ENCODE peak calls at places on chromosomes 12 and 14, in ten cellular contexts. G, X, N, U, S, C, D, V, M and A are unnamed samples.
A peak's percentile ranks its signal among the peaks of the same experiment; 100 is the strongest.

GRCh38 chr12:1885082-1885596 is 33.3 kb downstream of the CACNA2D4 start:
- DNase-seq in G (no peak), X (peak; percentile 24), N (no peak), U (no peak), S (no peak), C (no peak), D (no peak), V (no peak), M (no peak), A (no peak)

GRCh38 chr12:90262261-90262660 is 553.6 kb upstream of the ATP2B1 start:
- DNase-seq in G (no peak), X (no peak), N (no peak), U (no peak), S (no peak), C (no peak), D (peak; percentile 16), V (no peak), M (no peak), A (no peak)

GRCh38 chr12:12070674-12071661 is at the start of gene BCL2L14:
- DNase-seq in G (no peak), X (no peak), N (no peak), U (no peak), S (no peak), C (no peak), D (no peak), V (peak; percentile 26), M (no peak), A (no peak)

GRCh38 chr14:95361373-95362179 is 41.9 kb upstream of the CLMN start:
- DNase-seq in G (no peak), X (peak; percentile 58), N (peak; percentile 54), U (peak; percentile 60), S (peak; percentile 30), C (no peak), D (no peak), V (peak; percentile 66), M (peak; percentile 13), A (peak; percentile 61)

GRCh38 chr14:88248606-88249005 is 74.5 kb downstream of the KCNK10 start:
- DNase-seq in G (no peak), X (no peak), N (no peak), U (no peak), S (no peak), C (no peak), D (no peak), V (no peak), M (no peak), A (no peak)

GRCh38 chr14:53193193-53193592 is 40.1 kb upstream of the DDHD1 start:
- DNase-seq in G (no peak), X (no peak), N (no peak), U (no peak), S (no peak), C (no peak), D (no peak), V (no peak), M (no peak), A (no peak)

GRCh38 chr12:57096099-57096572 is 7.2 kb downstream of the NAB2 start:
- DNase-seq in G (no peak), X (peak; percentile 46), N (no peak), U (no peak), S (no peak), C (no peak), D (no peak), V (no peak), M (no peak), A (no peak)

GRCh38 chr14:75283884-75284563 is 5.4 kb downstream of the FOS start:
- DNase-seq in G (no peak), X (no peak), N (no peak), U (no peak), S (no peak), C (no peak), D (no peak), V (peak; percentile 34), M (no peak), A (no peak)

GRCh38 chr14:34348592-34348991 is 113.4 kb downstream of the SPTSSA start:
- DNase-seq in G (no peak), X (no peak), N (no peak), U (no peak), S (no peak), C (no peak), D (no peak), V (no peak), M (no peak), A (no peak)

GRCh38 chr12:92403210-92404175 is 257.8 kb upstream of the BTG1 start:
- DNase-seq in G (no peak), X (no peak), N (no peak), U (no peak), S (no peak), C (no peak), D (no peak), V (no peak), M (no peak), A (no peak)

GRCh38 chr12:43578782-43579181 is 26.8 kb upstream of the ADAMTS20 start:
- DNase-seq in G (no peak), X (no peak), N (no peak), U (no peak), S (no peak), C (no peak), D (no peak), V (no peak), M (no peak), A (no peak)

GRCh38 chr14:89564291-89564957 is 147.4 kb upstream of the FOXN3 start:
- DNase-seq in G (no peak), X (no peak), N (no peak), U (no peak), S (no peak), C (no peak), D (no peak), V (no peak), M (no peak), A (no peak)

GRCh38 chr12:132306885-132307191 is 22.6 kb downstream of the GALNT9 start:
- DNase-seq in G (no peak), X (no peak), N (no peak), U (no peak), S (no peak), C (no peak), D (no peak), V (no peak), M (no peak), A (no peak)

GRCh38 chr12:85865905-85866304 is 8.2 kb upstream of the NTS start:
- DNase-seq in G (no peak), X (no peak), N (peak; percentile 58), U (peak; percentile 46), S (no peak), C (no peak), D (peak; percentile 31), V (no peak), M (no peak), A (no peak)

GRCh38 chr12:129305851-129306250 is 452.6 kb downstream of the GLT1D1 start:
- DNase-seq in G (no peak), X (no peak), N (no peak), U (no peak), S (no peak), C (no peak), D (no peak), V (no peak), M (no peak), A (no peak)

GRCh38 chr14:52043690-52044089 is 25.2 kb downstream of the NID2 start:
- DNase-seq in G (peak; percentile 2), X (no peak), N (no peak), U (peak; percentile 71), S (no peak), C (peak; percentile 51), D (no peak), V (peak; percentile 51), M (no peak), A (peak; percentile 26)

GRCh38 chr12:55797068-55797467 is 20.5 kb downstream of the SARNP start:
- DNase-seq in G (no peak), X (no peak), N (peak; percentile 68), U (peak; percentile 78), S (peak; percentile 33), C (peak; percentile 13), D (peak; percentile 19), V (no peak), M (no peak), A (no peak)

GRCh38 chr14:99659333-99659741 is 14.4 kb downstream of the HHIPL1 start:
- DNase-seq in G (no peak), X (no peak), N (no peak), U (no peak), S (no peak), C (no peak), D (no peak), V (no peak), M (no peak), A (no peak)

GRCh38 chr14:101064718-101065117 is 161.2 kb upstream of the RTL1 start:
- DNase-seq in G (no peak), X (peak; percentile 16), N (no peak), U (no peak), S (no peak), C (no peak), D (no peak), V (no peak), M (no peak), A (no peak)

GRCh38 chr14:106141242-106142220 is 615.1 kb downstream of the TMEM121 start:
- DNase-seq in G (no peak), X (no peak), N (peak; percentile 13), U (no peak), S (no peak), C (no peak), D (no peak), V (no peak), M (peak; percentile 38), A (peak; percentile 29)

GRCh38 chr12:3641428-3641883 is 111.5 kb downstream of the CRACR2A start:
- DNase-seq in G (no peak), X (no peak), N (no peak), U (no peak), S (no peak), C (no peak), D (peak; percentile 23), V (no peak), M (no peak), A (no peak)

GRCh38 chr12:63064080-63064479 is 86.9 kb downstream of the AVPR1A start:
- DNase-seq in G (no peak), X (no peak), N (peak; percentile 42), U (no peak), S (no peak), C (no peak), D (no peak), V (no peak), M (no peak), A (no peak)

GRCh38 chr14:34718750-34719304 is 4.4 kb upstream of the CFL2 start:
- DNase-seq in G (no peak), X (no peak), N (peak; percentile 31), U (no peak), S (no peak), C (no peak), D (no peak), V (no peak), M (no peak), A (no peak)

GRCh38 chr14:101809671-101810514 is 48.4 kb downstream of the PPP2R5C start:
- DNase-seq in G (peak; percentile 59), X (peak; percentile 87), N (peak; percentile 97), U (peak; percentile 93), S (peak; percentile 99), C (peak; percentile 59), D (peak; percentile 84), V (peak; percentile 82), M (peak; percentile 45), A (peak; percentile 76)

GRCh38 chr12:79194595-79194994 is 330.0 kb downstream of the SYT1 start:
- DNase-seq in G (no peak), X (no peak), N (no peak), U (no peak), S (no peak), C (no peak), D (no peak), V (no peak), M (no peak), A (no peak)

GRCh38 chr12:51401486-51401885 is 10.3 kb upstream of the GALNT6 start:
- DNase-seq in G (no peak), X (no peak), N (no peak), U (no peak), S (no peak), C (no peak), D (no peak), V (no peak), M (no peak), A (no peak)